ENCODE peak calls at places on chromosomes 1 and 21, in eight cellular contexts. X is AG09319, T is omental fat pad, J is ovary, S is endothelial cell, K is tibial artery, H is GM10248, M is neural crest cell. B is an unnamed sample.

GRCh38 chr1:70083519-70083918 is 121.9 kb downstream of the LRRC40 start:
- DNase-seq in X (no peak), T (no peak), J (no peak), S (no peak), K (no peak), H (peak), M (no peak), B (no peak)

GRCh38 chr1:108729481-108729880 is 16.8 kb downstream of the FNDC7 start:
- DNase-seq in X (no peak), T (no peak), J (no peak), S (no peak), K (no peak), H (no peak), M (no peak), B (no peak)

GRCh38 chr21:27171704-27172103 is 204.8 kb upstream of the ADAMTS5 start:
- DNase-seq in X (peak), T (no peak), J (no peak), S (no peak), K (no peak), H (no peak), M (no peak), B (no peak)

GRCh38 chr1:246271516-246271915 is 235.6 kb downstream of the SMYD3 start:
- DNase-seq in X (no peak), T (no peak), J (no peak), S (no peak), K (no peak), H (no peak), M (no peak), B (no peak)

GRCh38 chr1:116868386-116868785 is 41.3 kb upstream of the PTGFRN start:
- DNase-seq in X (no peak), T (no peak), J (no peak), S (no peak), K (no peak), H (no peak), M (no peak), B (no peak)

GRCh38 chr21:26070822-26071425 is 99.6 kb downstream of the APP start:
- DNase-seq in X (peak), T (no peak), J (peak), S (no peak), K (no peak), H (no peak), M (no peak), B (no peak)

GRCh38 chr1:39288735-39289465 is 84.4 kb downstream of the MACF1 start:
- DNase-seq in X (no peak), T (no peak), J (no peak), S (no peak), K (no peak), H (no peak), M (no peak), B (no peak)

GRCh38 chr1:32636793-32637561 is 13.4 kb downstream of the ZBTB8OS start:
- DNase-seq in X (no peak), T (no peak), J (no peak), S (no peak), K (no peak), H (no peak), M (no peak), B (no peak)

GRCh38 chr1:89609781-89610456 is 23.0 kb upstream of the LRRC8C start:
- DNase-seq in X (no peak), T (no peak), J (no peak), S (no peak), K (no peak), H (no peak), M (no peak), B (no peak)

GRCh38 chr21:44767834-44768831 is 33.5 kb downstream of the UBE2G2 start:
- DNase-seq in X (no peak), T (no peak), J (no peak), S (no peak), K (no peak), H (no peak), M (no peak), B (no peak)

GRCh38 chr1:20555025-20555757 is 2.8 kb downstream of the FAM43B start:
- DNase-seq in X (no peak), T (no peak), J (no peak), S (no peak), K (no peak), H (no peak), M (no peak), B (no peak)

GRCh38 chr21:46639489-46640386 is 4.3 kb downstream of the PRMT2 start:
- DNase-seq in X (no peak), T (no peak), J (no peak), S (no peak), K (no peak), H (no peak), M (no peak), B (no peak)

GRCh38 chr1:165635329-165635728 is 4.3 kb downstream of the MGST3 start:
- DNase-seq in X (no peak), T (no peak), J (no peak), S (no peak), K (no peak), H (no peak), M (no peak), B (no peak)

GRCh38 chr1:113325039-113325438 is 65.3 kb upstream of the MAGI3 start:
- DNase-seq in X (no peak), T (no peak), J (no peak), S (no peak), K (no peak), H (no peak), M (no peak), B (no peak)

GRCh38 chr1:99619583-99619982 is 26.3 kb upstream of the PALMD start:
- DNase-seq in X (no peak), T (no peak), J (no peak), S (no peak), K (no peak), H (no peak), M (no peak), B (no peak)

GRCh38 chr21:37281579-37281978 is 14.4 kb upstream of the VPS26C start:
- DNase-seq in X (no peak), T (no peak), J (no peak), S (no peak), K (no peak), H (no peak), M (no peak), B (no peak)

GRCh38 chr1:203046984-203047630 is 20.8 kb downstream of the PPFIA4 start:
- DNase-seq in X (peak), T (no peak), J (no peak), S (no peak), K (no peak), H (no peak), M (no peak), B (no peak)

GRCh38 chr1:89198081-89198480 is 661 bp downstream of the GBP4 start:
- DNase-seq in X (no peak), T (no peak), J (peak), S (no peak), K (no peak), H (no peak), M (no peak), B (no peak)

GRCh38 chr1:150562384-150563339 is 13.5 kb downstream of the ADAMTSL4 start:
- DNase-seq in X (no peak), T (no peak), J (peak), S (no peak), K (no peak), H (peak), M (no peak), B (no peak)

GRCh38 chr1:243680861-243681260 is 169.2 kb downstream of the AKT3 start:
- DNase-seq in X (no peak), T (no peak), J (no peak), S (no peak), K (no peak), H (no peak), M (no peak), B (no peak)

GRCh38 chr1:229221106-229222019 is 49.5 kb upstream of the RAB4A start:
- DNase-seq in X (no peak), T (no peak), J (no peak), S (no peak), K (no peak), H (no peak), M (no peak), B (no peak)

GRCh38 chr1:25866288-25866687 is 7.0 kb upstream of the AUNIP start:
- DNase-seq in X (no peak), T (no peak), J (no peak), S (no peak), K (no peak), H (no peak), M (no peak), B (no peak)

GRCh38 chr1:6438047-6438525 is 13.5 kb downstream of the ESPN start:
- DNase-seq in X (peak), T (peak), J (peak), S (peak), K (no peak), H (peak), M (peak), B (peak)

GRCh38 chr1:206979379-206980043 is 9.3 kb upstream of the FCAMR start:
- DNase-seq in X (no peak), T (no peak), J (no peak), S (peak), K (no peak), H (no peak), M (no peak), B (no peak)

GRCh38 chr1:17643861-17644703 is 104.6 kb downstream of the ARHGEF10L start:
- DNase-seq in X (no peak), T (no peak), J (no peak), S (no peak), K (no peak), H (no peak), M (no peak), B (no peak)

GRCh38 chr1:17645512-17645911 is 106.0 kb downstream of the ARHGEF10L start:
- DNase-seq in X (no peak), T (no peak), J (no peak), S (no peak), K (no peak), H (no peak), M (no peak), B (no peak)

GRCh38 chr1:17649371-17650106 is 105.6 kb upstream of the ACTL8 start:
- DNase-seq in X (no peak), T (no peak), J (no peak), S (no peak), K (no peak), H (no peak), M (no peak), B (no peak)

GRCh38 chr1:17648457-17649145 is 106.5 kb upstream of the ACTL8 start:
- DNase-seq in X (no peak), T (no peak), J (no peak), S (no peak), K (peak), H (no peak), M (no peak), B (no peak)

GRCh38 chr1:17646444-17647287 is 107.2 kb downstream of the ARHGEF10L start:
- DNase-seq in X (no peak), T (no peak), J (no peak), S (no peak), K (no peak), H (no peak), M (no peak), B (no peak)
- TF ChIP-seq CTCF in X (no peak), T (no peak), J (no peak), S (no peak), K (no peak), H (no peak), M (no peak), B (no peak)

GRCh38 chr1:53188099-53188498 is 8.5 kb upstream of the CPT2 start:
- DNase-seq in X (no peak), T (no peak), J (no peak), S (no peak), K (no peak), H (no peak), M (no peak), B (no peak)

GRCh38 chr1:53187371-53187770 is 9.3 kb upstream of the CPT2 start:
- DNase-seq in X (no peak), T (no peak), J (no peak), S (no peak), K (no peak), H (no peak), M (no peak), B (no peak)

GRCh38 chr1:53183277-53183990 is 13.2 kb upstream of the CPT2 start:
- DNase-seq in X (no peak), T (no peak), J (peak), S (no peak), K (no peak), H (no peak), M (no peak), B (no peak)

GRCh38 chr1:53189061-53189460 is 7.6 kb upstream of the CPT2 start:
- DNase-seq in X (no peak), T (no peak), J (no peak), S (no peak), K (no peak), H (no peak), M (no peak), B (no peak)

GRCh38 chr1:53186533-53186932 is 10.1 kb upstream of the CPT2 start:
- DNase-seq in X (no peak), T (no peak), J (no peak), S (no peak), K (no peak), H (no peak), M (no peak), B (no peak)
- TF ChIP-seq CTCF in X (no peak), T (no peak), J (no peak), S (no peak), K (no peak), H (no peak), M (no peak), B (no peak)

DNA sequence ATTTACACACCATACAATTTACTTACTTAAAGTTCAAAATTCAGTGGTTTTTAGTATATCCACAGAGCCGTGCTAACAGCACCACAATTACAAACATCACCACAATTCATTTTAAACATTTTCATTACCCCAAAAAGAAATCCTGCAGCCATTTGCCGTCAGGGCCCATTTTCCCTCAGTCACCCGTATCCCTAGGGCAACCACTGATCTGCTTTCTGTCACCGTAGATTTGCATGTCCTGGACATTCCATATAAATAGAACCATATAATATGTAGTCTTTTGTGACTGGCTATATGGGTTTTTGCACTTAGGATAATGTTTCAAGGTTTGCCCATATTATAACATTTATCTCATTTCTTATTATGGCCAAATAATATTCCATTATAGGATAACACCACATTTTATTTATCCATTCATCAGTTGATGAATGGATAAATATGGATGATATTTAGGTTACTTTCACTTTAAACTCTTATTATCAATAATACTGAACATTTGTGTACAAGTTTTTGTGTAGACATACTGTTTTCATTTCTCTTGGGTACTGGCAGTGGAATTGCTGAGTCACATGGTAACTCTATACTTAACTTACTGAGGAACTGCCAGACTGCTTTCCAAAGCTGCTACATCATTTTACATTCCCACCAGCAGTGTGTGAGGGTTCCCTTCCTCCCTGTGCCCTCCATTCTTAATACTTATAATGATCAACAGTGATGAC is 68.9 kb downstream of the ST3GAL3 start:
- DNase-seq in X (peak), T (no peak), J (no peak), S (no peak), K (no peak), H (no peak), M (no peak), B (no peak)
- TF ChIP-seq CTCF in X (peak), T (no peak), J (no peak), S (no peak), K (no peak), H (no peak), M (no peak), B (no peak)

DNA sequence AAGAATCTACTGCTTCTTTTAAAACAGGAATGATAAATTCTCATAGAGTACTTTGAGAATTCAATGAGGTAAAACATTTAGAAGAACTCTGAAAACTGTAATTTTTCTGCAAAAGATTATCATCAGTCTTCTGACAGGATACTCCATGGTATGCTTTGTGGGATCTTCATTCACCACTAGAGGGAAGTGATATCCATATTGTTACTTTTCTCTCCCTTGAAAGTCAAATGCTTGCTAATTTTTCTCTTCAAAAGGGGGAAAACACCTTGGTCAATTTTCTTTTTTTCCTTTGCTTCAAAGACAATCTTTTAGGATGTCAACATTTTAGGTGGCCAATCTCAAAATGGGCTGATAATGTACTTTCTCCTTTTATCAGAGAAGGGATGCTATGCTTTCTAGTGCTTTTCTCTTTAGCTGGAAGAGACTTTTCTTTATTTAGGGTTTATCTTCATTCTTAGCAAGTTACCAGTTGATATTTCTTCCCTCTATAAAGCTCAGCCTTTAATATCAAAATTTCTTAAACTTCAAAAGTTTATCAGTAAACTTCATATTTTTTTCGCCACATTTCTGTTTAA is 95.5 kb downstream of the NEGR1 start:
- DNase-seq in X (peak), T (no peak), J (no peak), S (no peak), K (no peak), H (no peak), M (no peak), B (no peak)
- TF ChIP-seq CTCF in X (peak), T (no peak), J (no peak), S (peak), K (peak), H (no peak), M (peak), B (peak)

GRCh38 chr1:43367904-43368645 is at the start of gene ELOVL1:
- DNase-seq in X (peak), T (peak), J (peak), S (peak), K (peak), H (peak), M (peak), B (peak)
- TF ChIP-seq CTCF in X (peak), T (no peak), J (peak), S (no peak), K (no peak), H (peak), M (no peak), B (peak)

GRCh38 chr1:43455205-43455889 is 1.6 kb upstream of the HYI start:
- DNase-seq in X (no peak), T (no peak), J (no peak), S (no peak), K (no peak), H (no peak), M (no peak), B (no peak)

GRCh38 chr1:43453442-43454269 is at the start of gene HYI:
- DNase-seq in X (peak), T (peak), J (peak), S (peak), K (peak), H (peak), M (peak), B (peak)

GRCh38 chr1:43452789-43453441 is 816 bp downstream of the HYI start:
- DNase-seq in X (peak), T (no peak), J (peak), S (no peak), K (no peak), H (no peak), M (no peak), B (no peak)

GRCh38 chr1:43451701-43452532 is 1.8 kb downstream of the HYI start:
- DNase-seq in X (no peak), T (no peak), J (peak), S (no peak), K (no peak), H (no peak), M (no peak), B (no peak)

DNA sequence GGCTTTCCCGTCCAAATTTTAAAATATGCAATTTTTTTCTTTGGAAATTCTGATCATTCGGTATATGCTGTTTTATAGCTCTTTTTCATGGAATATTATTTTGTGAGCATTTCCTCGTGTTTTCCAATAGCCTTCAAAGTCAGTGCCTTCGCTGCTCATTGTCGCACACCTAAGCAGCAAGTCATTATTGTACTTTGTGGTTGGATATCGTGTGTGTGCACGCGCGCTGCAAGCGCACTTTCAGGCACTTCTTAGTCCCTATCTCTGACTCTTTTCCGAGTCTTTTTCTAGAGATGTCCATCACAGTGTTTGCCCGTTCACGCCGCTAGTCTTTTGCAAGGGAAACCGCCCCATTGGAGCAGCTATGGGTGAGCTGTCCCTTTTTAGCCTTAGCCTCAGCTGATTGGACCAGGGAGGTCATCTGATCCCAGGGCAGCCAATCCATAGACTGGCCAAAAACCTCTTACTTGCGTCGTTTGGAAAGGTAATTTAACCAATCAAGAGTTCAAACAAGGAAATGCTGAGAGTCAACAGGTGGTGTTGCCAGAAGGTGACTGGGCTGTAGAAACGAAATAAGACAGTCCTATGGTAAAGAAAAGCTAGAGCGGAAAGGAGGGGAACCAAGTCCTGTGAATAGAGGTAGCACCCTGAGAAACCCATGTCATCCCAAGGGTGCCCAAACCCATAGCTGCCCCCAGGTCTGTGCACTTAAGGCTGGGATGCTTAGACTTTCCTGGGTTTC is 710 bp upstream of the HYI start:
- DNase-seq in X (peak), T (peak), J (peak), S (peak), K (peak), H (peak), M (peak), B (no peak)
- TF ChIP-seq CTCF in X (no peak), T (no peak), J (no peak), S (no peak), K (no peak), H (no peak), M (peak), B (no peak)

GRCh38 chr1:185733818-185734709 is at the start of gene HMCN1:
- DNase-seq in X (no peak), T (peak), J (peak), S (peak), K (peak), H (no peak), M (peak), B (no peak)
- TF ChIP-seq CTCF in X (peak), T (no peak), J (no peak), S (no peak), K (peak), H (peak), M (peak), B (peak)

GRCh38 chr1:201624741-201625646 is 86.1 kb downstream of the NAV1 start:
- DNase-seq in X (peak), T (no peak), J (no peak), S (no peak), K (no peak), H (no peak), M (no peak), B (no peak)
- TF ChIP-seq CTCF in X (peak), T (no peak), J (no peak), S (no peak), K (no peak), H (no peak), M (no peak), B (no peak)